ENCODE peak calls at places on chromosomes 6 and 20, in five cellular contexts. Y is nucleus accumbens, T is adipocyte, I is T-helper 2 cell, R is HS-27A. B is an unnamed sample.

GRCh38 chr6:163183791-163184190 is 230.7 kb upstream of the QKI start:
- DNase-seq in I (no peak), R (no peak), T (no peak), Y (no peak), B (no peak)

GRCh38 chr20:33796263-33796906 is 14.8 kb upstream of the CHMP4B start:
- DNase-seq in I (no peak), T (no peak), R (no peak), Y (no peak), B (no peak)

GRCh38 chr6:113909224-113909856 is 52.2 kb downstream of the MARCKS start:
- DNase-seq in I (no peak), T (peak), Y (no peak), R (peak), B (peak)

GRCh38 chr20:39036011-39036410 is 73.9 kb downstream of the DHX35 start:
- DNase-seq in R (no peak), I (no peak), T (peak), Y (no peak), B (no peak)

GRCh38 chr6:112401083-112401482 is 54.0 kb downstream of the RFPL4B start:
- DNase-seq in R (no peak), T (no peak), I (no peak), Y (no peak), B (no peak)

GRCh38 chr6:139144490-139145085 is 9.7 kb downstream of the HECA start:
- DNase-seq in Y (no peak), R (no peak), T (no peak), I (no peak), B (no peak)

GRCh38 chr20:37190354-37190753 is 11.0 kb upstream of the MROH8 start:
- DNase-seq in T (no peak), R (no peak), I (no peak), Y (no peak), B (no peak)

GRCh38 chr6:131383421-131384411 is 189.3 kb upstream of the ARG1 start:
- DNase-seq in T (peak), Y (no peak), I (no peak), R (peak), B (no peak)

GRCh38 chr20:23094927-23095326 is 8.8 kb upstream of the CD93 start:
- DNase-seq in Y (no peak), R (no peak), T (no peak), I (no peak), B (no peak)

GRCh38 chr6:136483906-136484305 is 66.3 kb downstream of the MAP7 start:
- DNase-seq in Y (no peak), R (no peak), T (no peak), I (no peak), B (no peak)

GRCh38 chr20:64025826-64026412 is 10.1 kb upstream of the C20orf204 start:
- DNase-seq in R (no peak), T (no peak), Y (no peak), I (no peak), B (no peak)

GRCh38 chr6:93621400-93621799 is 202.0 kb upstream of the EPHA7 start:
- DNase-seq in R (no peak), Y (no peak), T (no peak), I (no peak), B (no peak)

GRCh38 chr6:39362487-39362865 is 40.0 kb upstream of the KCNK16 start:
- DNase-seq in I (no peak), T (no peak), Y (peak), R (no peak), B (no peak)

B was measured in OCI-LY7.